ENCODE peak calls at places on chromosomes 6 and 20, in five cellular contexts. U is epithelial cell of proximal tubule; H is left ventricle myocardium inferior; J is fibroblast of the aortic adventitia; R is CD8-positive, alpha-beta T cell. Q is an unnamed sample.

GRCh38 chr6:155215906-155216305 is 47.9 kb upstream of the CLDN20 start:
- DNase-seq in U (no peak), H (no peak), J (no peak), R (no peak), Q (no peak)

GRCh38 chr6:95478941-95479340 is 98.4 kb upstream of the MANEA start:
- DNase-seq in U (no peak), H (no peak), J (no peak), R (no peak), Q (no peak)

GRCh38 chr20:22583773-22584629 is at the start of gene FOXA2:
- DNase-seq in U (no peak), H (no peak), J (no peak), R (no peak), Q (no peak)

GRCh38 chr6:128601060-128601459 is 80.7 kb upstream of the PTPRK start:
- DNase-seq in U (no peak), H (no peak), J (peak; percentile 16), R (no peak), Q (no peak)

GRCh38 chr6:36622901-36623546 is 28.9 kb downstream of the SRSF3 start:
- DNase-seq in U (no peak), H (no peak), J (no peak), R (no peak), Q (no peak)

GRCh38 chr20:56996533-56996932 is 269.9 kb downstream of the BMP7 start:
- DNase-seq in U (no peak), H (no peak), J (no peak), R (no peak), Q (no peak)

GRCh38 chr6:126112171-126112632 is 125.9 kb downstream of the TRMT11 start:
- DNase-seq in U (no peak), H (no peak), J (peak; percentile 94), R (no peak), Q (no peak)

GRCh38 chr6:24666616-24667377 is at the start of the genes ACOT13 and TDP2:
- DNase-seq in U (peak; percentile 67), H (peak; percentile 95), J (peak; percentile 97), R (peak; percentile 96), Q (peak; percentile 96)

GRCh38 chr20:7728373-7728772 is 211.9 kb downstream of the HAO1 start:
- DNase-seq in U (no peak), H (no peak), J (peak; percentile 28), R (no peak), Q (no peak)

GRCh38 chr20:3786665-3787639 is at the start of gene CENPB:
- DNase-seq in U (no peak), H (peak; percentile 92), J (peak; percentile 72), R (peak; percentile 93), Q (peak; percentile 91)

GRCh38 chr6:99402458-99402857 is 8.5 kb upstream of the COQ3 start:
- DNase-seq in U (no peak), H (no peak), J (no peak), R (no peak), Q (no peak)

GRCh38 chr6:38420207-38420606 is 219.5 kb downstream of the BTBD9 start:
- DNase-seq in U (no peak), H (no peak), J (no peak), R (no peak), Q (no peak)

GRCh38 chr6:11381801-11382513 is 149.5 kb upstream of the NEDD9 start:
- DNase-seq in U (no peak), H (no peak), J (no peak), R (peak; percentile 64), Q (no peak)

GRCh38 chr20:40930561-40930960 is 98.1 kb upstream of the TOP1 start:
- DNase-seq in U (no peak), H (no peak), J (no peak), R (no peak), Q (no peak)

GRCh38 chr6:167572106-167572505 is 247.2 kb downstream of the TTLL2 start:
- DNase-seq in U (no peak), H (no peak), J (no peak), R (no peak), Q (no peak)

GRCh38 chr6:30344868-30345671 is at the start of gene RPP21:
- DNase-seq in U (no peak), H (peak; percentile 88), J (peak; percentile 66), R (peak; percentile 85), Q (peak; percentile 90)

GRCh38 chr6:124076336-124077048 is 272.8 kb downstream of the NKAIN2 start:
- DNase-seq in U (no peak), H (no peak), J (no peak), R (no peak), Q (no peak)

GRCh38 chr6:6131492-6132109 is 124.9 kb upstream of the NRN1 start:
- DNase-seq in U (no peak), H (no peak), J (no peak), R (no peak), Q (no peak)

GRCh38 chr6:82988904-82989303 is 76.7 kb downstream of the UBE3D start:
- DNase-seq in U (no peak), H (no peak), J (peak; percentile 46), R (no peak), Q (no peak)

GRCh38 chr20:18728165-18728866 is 85.3 kb upstream of the SCP2D1 start:
- DNase-seq in U (no peak), H (no peak), J (no peak), R (no peak), Q (no peak)

GRCh38 chr6:112717401-112717800 is 370.3 kb downstream of the RFPL4B start:
- DNase-seq in U (peak; percentile 15), H (no peak), J (peak; percentile 40), R (no peak), Q (no peak)

GRCh38 chr6:112309244-112309643 is 37.9 kb upstream of the RFPL4B start:
- DNase-seq in U (no peak), H (no peak), J (no peak), R (no peak), Q (no peak)

GRCh38 chr6:17585766-17586502 is 14.2 kb upstream of the FAM8A1 start:
- DNase-seq in U (no peak), H (no peak), J (no peak), R (no peak), Q (no peak)

GRCh38 chr6:27495386-27496135 is 22.7 kb upstream of the ZNF184 start:
- DNase-seq in U (no peak), H (peak; percentile 43), J (peak; percentile 87), R (peak; percentile 27), Q (no peak)

GRCh38 chr20:38270869-38271608 is 10.5 kb upstream of the KIAA1755 start:
- DNase-seq in U (peak; percentile 46), H (peak; percentile 77), J (peak; percentile 99), R (no peak), Q (no peak)

GRCh38 chr6:147156218-147156617 is 48.0 kb upstream of the STXBP5 start:
- DNase-seq in U (no peak), H (no peak), J (no peak), R (no peak), Q (no peak)

DNA sequence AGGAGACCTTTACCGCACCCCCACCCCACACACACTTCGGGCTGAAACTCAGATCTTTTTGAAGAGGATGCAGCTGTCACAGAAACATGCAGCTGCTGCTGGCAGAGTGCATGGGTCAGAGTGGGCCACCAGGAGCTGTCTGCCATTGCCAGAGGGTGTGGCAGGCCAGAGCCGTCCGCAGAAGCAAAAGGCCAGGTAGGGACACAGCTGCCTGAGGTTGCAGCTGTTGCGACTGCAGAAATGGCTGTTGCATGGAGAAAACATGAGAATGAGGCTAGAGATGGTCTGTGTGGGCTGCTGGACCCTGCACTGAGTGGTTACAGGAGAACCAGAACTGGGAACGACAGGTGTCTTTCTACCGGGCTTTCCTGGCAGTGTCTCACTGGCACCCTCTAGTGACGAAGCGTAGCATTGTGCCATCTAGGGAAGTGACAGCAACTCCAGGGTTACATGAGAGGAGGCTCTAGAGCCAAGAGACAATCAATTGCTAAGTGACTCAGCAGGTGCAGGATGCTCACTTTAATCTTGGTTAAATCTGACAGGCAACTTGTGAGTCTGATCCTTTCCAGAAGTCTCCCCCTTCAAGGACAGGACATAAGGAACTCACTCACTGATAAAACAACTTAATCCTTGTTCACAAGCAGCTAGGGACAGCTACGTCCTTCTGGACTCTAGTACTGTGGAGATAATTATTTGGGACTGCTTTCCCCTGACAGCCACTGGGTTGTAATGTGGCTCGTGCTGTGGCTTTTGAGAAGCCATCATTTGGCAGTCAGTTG is 29.1 kb upstream of the SERPINB9 start:
- DNase-seq in U (peak; percentile 16), H (peak; percentile 79), J (peak; percentile 68), R (peak; percentile 86), Q (peak; percentile 44)
- TF ChIP-seq CTCF in U (peak; percentile 99), H (peak; percentile 99), J (peak; percentile 100), R (peak; percentile 92), Q (peak; percentile 72)

DNA sequence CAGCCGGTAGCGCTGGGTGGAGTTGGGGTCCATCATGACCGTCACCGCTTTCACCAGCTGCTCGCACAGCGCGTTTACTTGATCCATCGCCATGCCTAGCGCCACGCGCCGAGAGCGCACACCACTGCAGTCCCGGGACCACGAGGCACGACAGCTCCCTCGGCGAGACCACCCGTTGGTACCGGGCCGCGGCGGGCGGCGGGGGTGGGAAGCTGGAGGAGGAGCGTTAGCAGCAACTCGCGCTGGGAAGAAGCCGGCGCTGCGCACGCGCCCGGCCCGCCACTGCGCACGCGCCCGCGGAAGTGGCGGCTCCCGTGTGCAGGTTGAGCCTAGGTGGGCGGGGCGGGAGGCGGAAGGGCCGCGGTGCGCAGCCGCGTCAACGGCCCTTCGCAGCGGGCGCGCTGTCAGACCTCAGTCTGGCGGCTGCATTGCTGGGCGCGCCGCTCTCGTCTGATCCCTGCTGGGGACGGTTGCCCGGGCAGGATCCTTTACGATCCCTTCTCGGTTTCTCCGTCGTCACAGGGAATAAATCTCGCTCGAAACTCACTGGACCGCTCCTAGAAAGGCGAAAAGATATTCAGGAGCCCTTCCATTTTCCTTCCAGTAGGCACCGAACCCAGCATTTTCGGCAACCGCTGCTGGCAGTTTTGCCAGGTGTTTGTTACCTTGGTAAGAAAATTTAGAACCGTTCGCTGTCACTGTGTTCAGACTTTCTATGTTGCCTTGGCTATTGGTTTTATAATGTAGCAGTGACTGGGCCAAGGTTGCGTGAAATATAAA is at the start of the genes POLH and XPO5:
- DNase-seq in U (no peak), H (peak; percentile 93), J (peak; percentile 87), R (peak; percentile 92), Q (peak; percentile 94)
- TF ChIP-seq CTCF in U (peak; percentile 37), H (peak; percentile 36), J (peak; percentile 23), R (no peak), Q (no peak)

GRCh38 chr6:41344865-41345264 is 9.5 kb downstream of the NCR2 start:
- DNase-seq in U (no peak), H (no peak), J (no peak), R (peak; percentile 43), Q (peak; percentile 20)
- TF ChIP-seq CTCF in U (no peak), H (no peak), J (no peak), R (no peak), Q (no peak)

GRCh38 chr6:79708094-79708791 is 77.1 kb downstream of the SH3BGRL2 start:
- DNase-seq in U (no peak), H (no peak), J (no peak), R (no peak), Q (no peak)
- TF ChIP-seq CTCF in U (no peak), H (no peak), J (no peak), R (no peak), Q (no peak)

Q was measured in mesothelial cell of epicardium.